ENCODE peak calls at places on chromosomes 3 and 15, in seven cellular contexts. U is ovary, J is transverse colon, P is endothelial cell of umbilical vein, X is heart left ventricle, R is prostate gland, B is stomach. Q is an unnamed sample.

GRCh38 chr3:13348671-13349396 is 71.3 kb downstream of the NUP210 start:
- DNase-seq in U (no peak), J (no peak), P (no peak), X (no peak), R (no peak), B (no peak), Q (no peak)

GRCh38 chr3:141457624-141458236 is 29.1 kb upstream of the RASA2 start:
- DNase-seq in U (no peak), J (no peak), P (no peak), X (no peak), R (no peak), B (no peak), Q (no peak)

GRCh38 chr3:158970006-158970405 is 168.2 kb downstream of the MFSD1 start:
- DNase-seq in U (no peak), J (no peak), P (no peak), X (no peak), R (no peak), B (no peak), Q (no peak)

GRCh38 chr3:179526989-179527391 is 35.7 kb upstream of the ACTL6A start:
- DNase-seq in U (peak; percentile 42), J (peak; percentile 11), P (peak; percentile 94), X (peak; percentile 71), R (no peak), B (no peak), Q (peak; percentile 39)

GRCh38 chr3:132228923-132229322 is 88.3 kb upstream of the ACP3 start:
- DNase-seq in U (no peak), J (no peak), P (no peak), X (no peak), R (no peak), B (no peak), Q (no peak)

GRCh38 chr3:158095302-158095997 is 10.8 kb downstream of the SHOX2 start:
- DNase-seq in U (no peak), J (no peak), P (peak; percentile 30), X (no peak), R (no peak), B (no peak), Q (no peak)

GRCh38 chr15:35293353-35294130 is 208.4 kb upstream of the NANOGP8 start:
- DNase-seq in U (no peak), J (no peak), P (peak; percentile 81), X (no peak), R (no peak), B (no peak), Q (no peak)

GRCh38 chr3:184766555-184767261 is 45.3 kb upstream of the VPS8 start:
- DNase-seq in U (no peak), J (no peak), P (no peak), X (no peak), R (no peak), B (no peak), Q (no peak)

GRCh38 chr15:40347559-40348470 is 3.0 kb upstream of the PHGR1 start:
- DNase-seq in U (no peak), J (peak; percentile 89), P (no peak), X (no peak), R (no peak), B (peak; percentile 59), Q (no peak)

GRCh38 chr3:165903885-165904284 is 66.7 kb upstream of the BCHE start:
- DNase-seq in U (no peak), J (no peak), P (no peak), X (no peak), R (no peak), B (no peak), Q (no peak)

GRCh38 chr3:133573629-133574194 is at the start of gene CDV3:
- DNase-seq in U (no peak), J (no peak), P (no peak), X (no peak), R (no peak), B (no peak), Q (no peak)

GRCh38 chr3:5787863-5788488 is 600.5 kb downstream of the EDEM1 start:
- DNase-seq in U (peak; percentile 53), J (peak; percentile 13), P (no peak), X (peak; percentile 26), R (no peak), B (no peak), Q (no peak)

GRCh38 chr3:22951910-22952309 is 251.2 kb upstream of the UBE2E2 start:
- DNase-seq in U (no peak), J (no peak), P (no peak), X (peak; percentile 33), R (no peak), B (no peak), Q (no peak)

GRCh38 chr3:47009225-47010049 is 30.0 kb downstream of the NBEAL2 start:
- DNase-seq in U (peak; percentile 95), J (peak; percentile 85), P (peak; percentile 91), X (peak; percentile 92), R (peak; percentile 84), B (peak; percentile 77), Q (peak; percentile 92)

GRCh38 chr3:58111513-58112184 is 99.1 kb downstream of the DNASE1L3 start:
- DNase-seq in U (no peak), J (peak; percentile 81), P (peak; percentile 28), X (no peak), R (peak; percentile 94), B (peak; percentile 91), Q (no peak)

GRCh38 chr15:73165844-73166243 is 113.6 kb downstream of the NEO1 start:
- DNase-seq in U (no peak), J (no peak), P (no peak), X (no peak), R (no peak), B (no peak), Q (no peak)

GRCh38 chr3:37800022-37800493 is 61.6 kb upstream of the CTDSPL start:
- DNase-seq in U (no peak), J (no peak), P (no peak), X (no peak), R (no peak), B (no peak), Q (no peak)

GRCh38 chr3:121574449-121574848 is 6.7 kb downstream of the ARGFX start:
- DNase-seq in U (no peak), J (peak; percentile 50), P (no peak), X (no peak), R (no peak), B (peak; percentile 58), Q (no peak)

GRCh38 chr3:50243552-50243895 is 7.5 kb downstream of the GNAI2 start:
- DNase-seq in U (no peak), J (no peak), P (no peak), X (no peak), R (no peak), B (no peak), Q (no peak)
- TF ChIP-seq POLR2A in U (no peak), J (no peak), P (no peak), X (no peak), R (no peak), B (no peak), Q (no peak)

GRCh38 chr3:79555655-79556054 is 212.1 kb downstream of the ROBO1 start:
- DNase-seq in U (no peak), J (no peak), P (no peak), X (no peak), R (no peak), B (no peak), Q (no peak)
- H3K4me1 ChIP-seq in U (no peaks in the 10 kb centered on the region), J (no peaks in the 10 kb centered on the region), P (no peaks in the 10 kb centered on the region), X (no peaks in the 10 kb centered on the region), R (no peaks in the 10 kb centered on the region), B (no peaks in the 10 kb centered on the region), Q (no peaks in the 10 kb centered on the region)

GRCh38 chr15:79858469-79858868 is 38.3 kb downstream of the MTHFS start:
- DNase-seq in U (no peak), J (no peak), P (no peak), X (no peak), R (no peak), B (no peak), Q (no peak)
- TF ChIP-seq CTCF in U (no peak), J (no peak), P (peak; percentile 4), X (peak; percentile 26), R (peak; percentile 9), B (no peak), Q (no peak)

GRCh38 chr3:14351617-14352001 is 50.8 kb upstream of the SLC6A6 start:
- DNase-seq in U (no peak), J (no peak), P (no peak), X (no peak), R (no peak), B (no peak), Q (no peak)

GRCh38 chr3:14353486-14353885 is 48.9 kb upstream of the SLC6A6 start:
- DNase-seq in U (no peak), J (no peak), P (no peak), X (no peak), R (no peak), B (no peak), Q (no peak)

GRCh38 chr3:14357463-14357862 is 44.9 kb upstream of the SLC6A6 start:
- DNase-seq in U (no peak), J (no peak), P (no peak), X (no peak), R (no peak), B (no peak), Q (no peak)

GRCh38 chr3:14347110-14347509 is 55.3 kb upstream of the SLC6A6 start:
- DNase-seq in U (no peak), J (no peak), P (no peak), X (no peak), R (no peak), B (no peak), Q (no peak)

GRCh38 chr3:14352002-14352627 is 50.3 kb upstream of the SLC6A6 start:
- DNase-seq in U (no peak), J (no peak), P (no peak), X (no peak), R (no peak), B (no peak), Q (no peak)
- TF ChIP-seq POLR2A in U (no peak), J (no peak), P (no peak), X (no peak), R (no peak), B (no peak), Q (no peak)

GRCh38 chr3:48596157-48596556 is 1.0 kb upstream of the COL7A1 start:
- DNase-seq in U (no peak), J (no peak), P (no peak), X (no peak), R (no peak), B (no peak), Q (no peak)
- H3K4me1 ChIP-seq in U (peaks cover 30% of the 10 kb centered on the region), J (peaks cover 35% of the 10 kb centered on the region), P (peaks cover 6% of the 10 kb centered on the region), X (peaks cover 68% of the 10 kb centered on the region), R (peaks cover 27% of the 10 kb centered on the region), B (peaks cover 46% of the 10 kb centered on the region), Q (peaks cover 8% of the 10 kb centered on the region)

GRCh38 chr15:81809543-81809942 is 236.3 kb downstream of the MEX3B start:
- DNase-seq in U (no peak), J (no peak), P (peak; percentile 15), X (no peak), R (no peak), B (no peak), Q (no peak)

GRCh38 chr15:81814882-81815455 is 230.8 kb downstream of the MEX3B start:
- DNase-seq in U (no peak), J (no peak), P (no peak), X (no peak), R (no peak), B (no peak), Q (no peak)

GRCh38 chr15:81813215-81813614 is 232.6 kb downstream of the MEX3B start:
- DNase-seq in U (no peak), J (no peak), P (no peak), X (no peak), R (no peak), B (no peak), Q (no peak)
- TF ChIP-seq CTCF in U (no peak), J (no peak), P (no peak), X (no peak), R (peak; percentile 25), B (no peak), Q (no peak)

Q was measured in adrenal gland.